ENCODE peak calls at places on chromosomes 13 and 19, in seven cellular contexts. I, W, R, B, H, Y and C are unnamed samples.

GRCh38 chr19:1690570-1691307 is 38.3 kb upstream of the TCF3 start:
- DNase-seq in I (peak), W (peak), R (peak), B (no peak), H (no peak), Y (peak), C (peak)

GRCh38 chr19:1307755-1308303 is 22.2 kb downstream of the EFNA2 start:
- DNase-seq in I (no peak), W (no peak), R (no peak), B (no peak), H (no peak), Y (no peak), C (no peak)

GRCh38 chr19:39145180-39145953 is 19.8 kb downstream of the PAK4 start:
- DNase-seq in I (peak), W (no peak), R (no peak), B (peak), H (no peak), Y (no peak), C (no peak)

GRCh38 chr19:56987184-56987583 is 132.6 kb upstream of the USP29 start:
- DNase-seq in I (no peak), W (no peak), R (no peak), B (peak), H (no peak), Y (no peak), C (no peak)

GRCh38 chr13:71661921-71662320 is 205.1 kb downstream of the DACH1 start:
- DNase-seq in I (no peak), W (no peak), R (no peak), B (no peak), H (no peak), Y (no peak), C (no peak)

GRCh38 chr19:41872775-41873647 is 4.1 kb upstream of the CD79A start:
- DNase-seq in I (peak), W (peak), R (no peak), B (peak), H (no peak), Y (peak), C (peak)

GRCh38 chr13:113724780-113725315 is 34.2 kb upstream of the TMEM255B start:
- DNase-seq in I (peak), W (peak), R (peak), B (peak), H (peak), Y (peak), C (peak)

GRCh38 chr13:23715762-23716235 is 145.6 kb downstream of the TNFRSF19 start:
- DNase-seq in I (no peak), W (no peak), R (no peak), B (no peak), H (no peak), Y (peak), C (no peak)

GRCh38 chr19:18991050-18991449 is 42.3 kb downstream of the SUGP2 start:
- DNase-seq in I (no peak), W (no peak), R (no peak), B (no peak), H (no peak), Y (no peak), C (no peak)

GRCh38 chr19:50428768-50429463 is 3.8 kb upstream of the MYBPC2 start:
- DNase-seq in I (no peak), W (no peak), R (no peak), B (no peak), H (no peak), Y (no peak), C (no peak)

GRCh38 chr19:1935484-1936208 is 5.3 kb upstream of the CSNK1G2 start:
- DNase-seq in I (no peak), W (no peak), R (no peak), B (peak), H (no peak), Y (peak), C (peak)

GRCh38 chr19:11138659-11139526 is 16.7 kb downstream of the SPC24 start:
- DNase-seq in I (peak), W (no peak), R (no peak), B (no peak), H (peak), Y (peak), C (peak)

GRCh38 chr19:18401580-18402112 is 4.2 kb upstream of the LRRC25 start:
- DNase-seq in I (peak), W (no peak), R (no peak), B (peak), H (peak), Y (peak), C (peak)

GRCh38 chr19:38199340-38199739 is 24.7 kb downstream of the DPF1 start:
- DNase-seq in I (no peak), W (no peak), R (no peak), B (no peak), H (no peak), Y (no peak), C (no peak)

GRCh38 chr19:48041877-48042580 is 1.9 kb downstream of the CABP5 start:
- DNase-seq in I (no peak), W (no peak), R (no peak), B (no peak), H (no peak), Y (no peak), C (no peak)

GRCh38 chr19:15548648-15549047 is 40.3 kb downstream of the CYP4F22 start:
- DNase-seq in I (no peak), W (no peak), R (no peak), B (no peak), H (no peak), Y (no peak), C (no peak)

GRCh38 chr13:32530841-32531253 is 7.7 kb downstream of the N4BP2L2 start:
- DNase-seq in I (peak), W (no peak), R (no peak), B (no peak), H (no peak), Y (peak), C (no peak)

GRCh38 chr19:33410915-33411401 is 37.4 kb downstream of the CEBPG start:
- DNase-seq in I (no peak), W (no peak), R (no peak), B (no peak), H (no peak), Y (no peak), C (peak)

GRCh38 chr13:109088101-109088500 is 458.7 kb downstream of the MYO16 start:
- DNase-seq in I (no peak), W (no peak), R (no peak), B (no peak), H (no peak), Y (peak), C (no peak)

GRCh38 chr13:65834897-65835296 is 1395.2 kb downstream of the PCDH9 start:
- DNase-seq in I (no peak), W (no peak), R (no peak), B (no peak), H (no peak), Y (no peak), C (no peak)

GRCh38 chr19:33767898-33768413 is 28.7 kb upstream of the KCTD15 start:
- DNase-seq in I (no peak), W (no peak), R (no peak), B (no peak), H (no peak), Y (peak), C (no peak)

GRCh38 chr13:67228909-67229308 is 1.2 kb downstream of the PCDH9 start:
- DNase-seq in I (no peak), W (no peak), R (no peak), B (no peak), H (no peak), Y (no peak), C (no peak)

GRCh38 chr13:45374917-45375316 is 33.9 kb upstream of the TPT1 start:
- DNase-seq in I (no peak), W (no peak), R (no peak), B (no peak), H (no peak), Y (no peak), C (no peak)

GRCh38 chr13:25561842-25562241 is 190.1 kb downstream of the ATP8A2 start:
- DNase-seq in I (no peak), W (no peak), R (no peak), B (no peak), H (no peak), Y (no peak), C (no peak)

GRCh38 chr13:64553411-64554129 is 2676.6 kb downstream of the PCDH9 start:
- DNase-seq in I (no peak), W (no peak), R (no peak), B (no peak), H (no peak), Y (no peak), C (no peak)

GRCh38 chr13:23718916-23719470 is 148.8 kb downstream of the TNFRSF19 start:
- DNase-seq in I (no peak), W (no peak), R (no peak), B (no peak), H (no peak), Y (no peak), C (no peak)